ENCODE peak calls at places on chromosome 1, in six cellular contexts. N, U, L, A, B and S are unnamed samples.

GRCh38 chr1:12314328-12314903 is 84.6 kb downstream of the VPS13D start:
- DNase-seq in N (peak), U (no peak), L (peak), A (no peak), B (peak), S (peak)

GRCh38 chr1:90044346-90044745 is 49.4 kb downstream of the ZNF326 start:
- DNase-seq in N (no peak), U (no peak), L (no peak), A (no peak), B (no peak), S (no peak)

GRCh38 chr1:224434447-224435317 is at the start of gene WDR26:
- DNase-seq in N (peak), U (peak), L (peak), A (peak), B (peak), S (peak)

GRCh38 chr1:70071597-70071996 is 133.8 kb downstream of the LRRC40 start:
- DNase-seq in N (peak), U (no peak), L (no peak), A (no peak), B (no peak), S (no peak)

GRCh38 chr1:243550276-243550675 is 294.4 kb downstream of the SDCCAG8 start:
- DNase-seq in N (peak), U (no peak), L (no peak), A (no peak), B (no peak), S (no peak)

GRCh38 chr1:75985827-75986226 is 53.6 kb upstream of the ASB17 start:
- DNase-seq in N (no peak), U (no peak), L (peak), A (no peak), B (no peak), S (peak)

GRCh38 chr1:53411541-53412152 is 47.6 kb upstream of the DMRTB1 start:
- DNase-seq in N (peak), U (no peak), L (no peak), A (no peak), B (no peak), S (no peak)

GRCh38 chr1:206461602-206462455 is 8.4 kb upstream of the IKBKE start:
- DNase-seq in N (peak), U (peak), L (peak), A (no peak), B (peak), S (peak)

GRCh38 chr1:11948822-11949458 is 14.4 kb downstream of the PLOD1 start:
- DNase-seq in N (no peak), U (no peak), L (peak), A (no peak), B (no peak), S (no peak)

GRCh38 chr1:209155556-209155955 is 428.0 kb upstream of the CAMK1G start:
- DNase-seq in N (peak), U (no peak), L (no peak), A (no peak), B (peak), S (no peak)

GRCh38 chr1:25744636-25745425 is 55.2 kb upstream of the SELENON start:
- DNase-seq in N (no peak), U (no peak), L (no peak), A (peak), B (peak), S (no peak)

GRCh38 chr1:25743164-25744139 is 56.5 kb upstream of the SELENON start:
- DNase-seq in N (peak), U (no peak), L (no peak), A (peak), B (no peak), S (no peak)

GRCh38 chr1:25746299-25747045 is 53.5 kb upstream of the SELENON start:
- DNase-seq in N (no peak), U (no peak), L (no peak), A (no peak), B (no peak), S (no peak)

GRCh38 chr1:25742316-25742715 is 57.7 kb upstream of the SELENON start:
- DNase-seq in N (no peak), U (no peak), L (no peak), A (peak), B (no peak), S (no peak)

DNA sequence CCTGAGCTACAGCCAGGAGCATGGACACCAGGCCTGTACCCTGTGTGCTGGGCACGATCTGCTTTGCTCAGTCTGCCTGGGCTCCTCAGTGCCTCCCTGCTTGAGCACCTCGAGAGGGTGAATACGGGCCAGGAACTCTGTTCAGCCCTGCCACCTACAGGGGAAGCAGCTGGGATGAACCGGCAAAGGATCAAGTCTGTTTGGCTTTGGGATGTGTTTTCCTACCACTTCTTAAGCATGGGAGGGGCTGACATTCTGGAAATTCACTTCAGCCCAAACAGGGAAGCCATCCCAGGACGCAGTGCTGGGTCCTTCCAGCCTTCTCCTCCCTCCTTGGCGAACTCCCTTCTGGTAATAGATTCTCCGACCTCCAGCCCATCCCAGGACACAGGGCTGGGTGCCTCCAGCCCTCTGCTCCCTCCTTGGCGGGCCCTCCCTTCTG is 55.8 kb upstream of the SELENON start:
- DNase-seq in N (peak), U (no peak), L (peak), A (peak), B (peak), S (no peak)
- TF ChIP-seq CTCF in N (peak), U (no peak), L (peak), A (peak), B (peak), S (no peak)

GRCh38 chr1:2055911-2056575 is 5.8 kb downstream of the PRKCZ start:
- DNase-seq in N (no peak), U (no peak), L (no peak), A (no peak), B (no peak), S (no peak)
- TF ChIP-seq CTCF in N (no peak), U (no peak), L (no peak), A (no peak), B (no peak), S (no peak)

GRCh38 chr1:235093013-235093618 is 35.5 kb downstream of the TOMM20 start:
- DNase-seq in N (peak), U (peak), L (peak), A (peak), B (peak), S (no peak)
- TF ChIP-seq CTCF in N (no peak), U (no peak), L (no peak), A (no peak), B (peak), S (peak)

GRCh38 chr1:182716740-182717720 is 32.6 kb upstream of the RGS8 start:
- DNase-seq in N (no peak), U (no peak), L (no peak), A (no peak), B (no peak), S (no peak)

GRCh38 chr1:182723195-182723594 is 38.8 kb upstream of the RGS8 start:
- DNase-seq in N (no peak), U (no peak), L (no peak), A (no peak), B (no peak), S (no peak)

GRCh38 chr1:182718311-182718710 is 33.9 kb upstream of the RGS8 start:
- DNase-seq in N (no peak), U (no peak), L (peak), A (no peak), B (no peak), S (no peak)

GRCh38 chr1:182721525-182721924 is 37.1 kb upstream of the RGS8 start:
- DNase-seq in N (no peak), U (no peak), L (no peak), A (no peak), B (no peak), S (no peak)

DNA sequence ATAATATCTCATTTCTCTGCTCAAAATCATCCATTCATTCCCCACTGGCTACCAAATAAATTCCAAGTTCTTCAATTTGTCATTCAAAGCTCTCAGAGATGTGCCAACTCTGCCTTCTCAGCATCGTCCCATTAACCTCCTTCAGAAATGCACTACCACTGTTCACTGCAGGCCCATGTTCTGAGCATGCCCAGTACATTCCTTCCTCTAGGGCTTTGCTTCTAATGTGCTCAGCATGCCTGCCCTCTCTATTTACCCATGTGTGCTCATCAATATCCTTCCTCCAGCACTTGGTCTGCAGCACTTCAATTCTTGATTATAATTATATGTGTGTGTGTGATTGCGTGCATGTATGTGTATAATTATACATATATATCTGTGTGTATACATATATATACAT is 36.1 kb upstream of the RGS8 start:
- DNase-seq in N (peak), U (no peak), L (peak), A (no peak), B (peak), S (no peak)
- TF ChIP-seq CTCF in N (peak), U (peak), L (no peak), A (peak), B (peak), S (no peak)

GRCh38 chr1:116475850-116476218 is 95.0 kb downstream of the CD58 start:
- DNase-seq in N (no peak), U (no peak), L (no peak), A (no peak), B (no peak), S (no peak)

GRCh38 chr1:116472431-116472961 is 98.3 kb downstream of the CD58 start:
- DNase-seq in N (peak), U (no peak), L (no peak), A (no peak), B (no peak), S (no peak)

GRCh38 chr1:116477428-116477827 is 93.4 kb downstream of the CD58 start:
- DNase-seq in N (no peak), U (no peak), L (no peak), A (no peak), B (no peak), S (no peak)

GRCh38 chr1:116476321-116476720 is 94.5 kb downstream of the CD58 start:
- DNase-seq in N (no peak), U (no peak), L (no peak), A (no peak), B (no peak), S (no peak)

DNA sequence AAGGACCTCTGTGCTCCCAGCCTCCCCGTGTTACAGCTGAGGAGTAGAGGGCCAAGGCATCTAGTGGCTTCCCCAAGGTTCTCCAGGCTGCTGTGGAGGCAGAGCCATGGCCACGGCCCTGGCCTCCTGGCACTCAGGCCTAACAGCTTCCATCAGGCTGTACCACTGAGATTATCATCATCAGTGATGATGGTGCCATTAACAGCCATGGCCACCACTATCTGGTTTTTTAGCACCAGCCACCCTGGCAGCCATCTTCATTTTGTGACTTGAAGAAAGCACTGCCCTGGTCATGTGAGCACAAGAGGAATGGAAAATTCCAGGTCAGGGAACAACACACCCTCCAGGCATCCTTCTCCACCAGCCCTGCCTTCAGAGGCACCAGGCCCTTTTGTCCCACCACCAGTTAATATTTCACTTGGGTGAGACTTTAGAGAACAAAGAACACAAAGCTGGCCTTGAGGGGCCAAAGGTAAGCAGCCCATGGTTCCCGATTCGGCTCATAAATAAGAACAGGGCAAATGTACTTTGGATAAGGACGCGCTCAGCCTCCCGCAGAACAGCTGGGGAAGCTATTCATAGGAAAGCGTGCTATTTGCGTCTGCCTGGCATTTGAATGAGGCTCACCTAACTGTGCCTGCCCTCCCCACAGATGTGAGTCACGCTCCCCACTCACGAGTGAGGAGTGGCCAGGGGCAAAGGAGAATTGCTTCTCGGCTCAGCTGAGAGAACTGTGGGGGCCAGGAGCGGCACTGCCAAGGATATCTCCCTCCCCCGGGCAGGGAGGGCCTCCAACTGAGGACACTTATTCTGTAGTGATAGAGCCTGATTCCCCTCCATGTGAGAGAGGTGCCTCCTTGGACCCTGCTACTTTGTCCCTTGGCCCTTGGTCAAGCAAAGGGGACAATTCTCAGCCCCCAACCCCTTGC is 95.6 kb downstream of the CD58 start:
- DNase-seq in N (no peak), U (no peak), L (peak), A (no peak), B (no peak), S (no peak)
- TF ChIP-seq CTCF in N (no peak), U (no peak), L (no peak), A (no peak), B (no peak), S (no peak)

GRCh38 chr1:158998037-158998780 is 11.5 kb upstream of the IFI16 start:
- DNase-seq in N (no peak), U (no peak), L (no peak), A (no peak), B (no peak), S (no peak)
- TF ChIP-seq CTCF in N (no peak), U (no peak), L (no peak), A (no peak), B (no peak), S (no peak)